ENCODE peak calls at places on chromosomes 4 and X, in ten cellular contexts. S is retinal pigment epithelial cell, E is GM23338, L is psoas muscle, V is K562, Q is endothelial cell of umbilical vein, T is mucosa of descending colon, D is Caco-2, W is tibial artery, F is cardiac fibroblast. O is an unnamed sample.

GRCh38 chrX:49278081-49278480 is 8.5 kb downstream of the PPP1R3F start:
- DNase-seq in S (no peak), E (no peak), L (no peak), V (no peak), Q (no peak), T (no peak), D (no peak), W (no peak), F (no peak), O (no peak)

GRCh38 chrX:40177489-40177888 is 79.7 kb upstream of the BCOR start:
- DNase-seq in S (no peak), E (no peak), L (no peak), V (no peak), Q (no peak), T (no peak), D (no peak), W (no peak), F (no peak), O (no peak)

GRCh38 chrX:56503941-56504673 is 59.3 kb upstream of the UBQLN2 start:
- DNase-seq in S (no peak), E (peak; percentile 3), L (no peak), V (no peak), Q (no peak), T (no peak), D (no peak), W (no peak), F (no peak), O (no peak)

GRCh38 chrX:24396930-24397277 is 36.5 kb downstream of the SUPT20HL1 start:
- DNase-seq in S (no peak), E (no peak), L (no peak), V (no peak), Q (no peak), T (no peak), D (no peak), W (no peak), F (no peak), O (no peak)

GRCh38 chr4:52824603-52825310 is 37.4 kb upstream of the RASL11B start:
- DNase-seq in S (peak; percentile 91), E (no peak), L (no peak), V (no peak), Q (no peak), T (no peak), D (peak; percentile 72), W (no peak), F (peak; percentile 83), O (no peak)

GRCh38 chr4:85488416-85488815 is 13.5 kb downstream of the ARHGAP24 start:
- DNase-seq in S (no peak), E (no peak), L (no peak), V (no peak), Q (no peak), T (no peak), D (no peak), W (no peak), F (no peak), O (no peak)

GRCh38 chrX:39855748-39856129 is 242.0 kb downstream of the BCOR start:
- DNase-seq in S (no peak), E (peak; percentile 65), L (no peak), V (peak; percentile 78), Q (peak; percentile 24), T (peak; percentile 43), D (no peak), W (no peak), F (peak; percentile 16), O (no peak)

GRCh38 chr4:77917075-77917474 is 54.4 kb downstream of the MRPL1 start:
- DNase-seq in S (no peak), E (no peak), L (no peak), V (no peak), Q (no peak), T (no peak), D (no peak), W (no peak), F (no peak), O (no peak)

GRCh38 chrX:49111846-49112245 is 11.7 kb downstream of the GPKOW start:
- DNase-seq in S (no peak), E (no peak), L (no peak), V (no peak), Q (no peak), T (no peak), D (no peak), W (no peak), F (no peak), O (no peak)

GRCh38 chrX:132443736-132444135 is 45.1 kb downstream of the MBNL3 start:
- DNase-seq in S (no peak), E (no peak), L (no peak), V (no peak), Q (no peak), T (no peak), D (no peak), W (no peak), F (peak; percentile 9), O (no peak)

GRCh38 chr4:155787113-155787710 is 28.4 kb downstream of the GUCY1B1 start:
- DNase-seq in S (no peak), E (peak; percentile 77), L (no peak), V (peak; percentile 5), Q (peak; percentile 75), T (no peak), D (no peak), W (no peak), F (peak; percentile 79), O (no peak)

GRCh38 chr4:120691536-120691935 is 231.0 kb downstream of the PRDM5 start:
- DNase-seq in S (no peak), E (no peak), L (no peak), V (no peak), Q (no peak), T (no peak), D (no peak), W (no peak), F (peak; percentile 49), O (no peak)

DNA sequence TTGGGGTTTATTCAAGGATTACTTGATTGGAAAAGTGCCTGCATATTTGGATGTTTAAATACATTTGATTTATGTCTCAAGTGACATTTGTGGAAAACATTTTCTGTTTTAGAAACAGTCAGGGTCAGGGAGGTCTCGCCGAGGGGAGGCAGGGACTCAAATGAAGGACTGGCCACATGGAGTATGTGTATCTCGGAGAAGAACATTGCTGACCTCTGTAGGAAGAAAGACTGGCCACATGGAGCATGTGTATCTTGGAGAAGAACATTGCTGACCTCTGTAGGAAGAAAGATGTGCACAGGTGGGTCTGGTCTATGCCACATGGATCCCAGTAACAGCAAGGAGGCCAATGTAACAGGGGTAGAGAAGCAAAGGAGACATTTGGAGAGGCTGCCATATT is 233.6 kb downstream of the TRIML1 start:
- DNase-seq in S (no peak), E (no peak), L (no peak), V (peak; percentile 11), Q (no peak), T (no peak), D (peak; percentile 90), W (no peak), F (peak; percentile 32), O (no peak)
- TF ChIP-seq CTCF in S (no peak), E (peak; percentile 51), L (peak; percentile 21), V (peak; percentile 32), Q (no peak), T (no peak), D (peak; percentile 69), W (peak; percentile 26), F (peak; percentile 23), O (peak; percentile 55)

DNA sequence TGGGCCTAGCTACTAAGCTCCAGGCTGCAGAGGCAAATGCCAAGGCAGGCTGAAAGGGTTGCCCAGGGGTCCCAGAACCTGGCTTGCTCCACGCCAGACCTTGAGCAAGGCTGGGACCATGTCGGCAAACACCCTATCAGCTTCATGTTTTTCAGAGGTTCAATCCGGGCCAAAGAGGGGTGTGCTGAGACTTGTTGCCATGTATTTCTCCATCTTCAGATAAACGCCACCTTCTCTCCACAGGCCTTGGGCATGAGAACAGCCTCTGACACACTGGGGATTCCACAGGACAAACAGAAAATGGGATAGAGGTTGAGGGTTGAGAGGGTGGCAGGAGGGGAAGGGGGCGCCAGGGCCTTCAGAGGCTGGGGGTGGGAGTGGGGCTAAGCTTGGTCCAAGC is 8.6 kb downstream of the PJA1 start:
- DNase-seq in S (no peak), E (no peak), L (no peak), V (no peak), Q (no peak), T (no peak), D (no peak), W (no peak), F (no peak), O (peak; percentile 21)
- TF ChIP-seq CTCF in S (no peak), E (no peak), L (no peak), V (no peak), Q (no peak), T (no peak), D (no peak), W (no peak), F (no peak), O (no peak)

GRCh38 chrX:129934952-129935351 is 29.0 kb downstream of the UTP14A start:
- DNase-seq in S (no peak), E (no peak), L (no peak), V (no peak), Q (no peak), T (no peak), D (no peak), W (no peak), F (no peak), O (no peak)

GRCh38 chrX:129934461-129934860 is 28.5 kb downstream of the UTP14A start:
- DNase-seq in S (no peak), E (no peak), L (no peak), V (no peak), Q (no peak), T (no peak), D (no peak), W (no peak), F (no peak), O (no peak)

GRCh38 chrX:129939986-129940385 is 34.0 kb downstream of the UTP14A start:
- DNase-seq in S (no peak), E (peak; percentile 43), L (peak; percentile 60), V (no peak), Q (no peak), T (no peak), D (no peak), W (no peak), F (peak; percentile 8), O (no peak)

GRCh38 chrX:129940721-129941120 is 34.8 kb downstream of the UTP14A start:
- DNase-seq in S (no peak), E (no peak), L (no peak), V (no peak), Q (no peak), T (no peak), D (no peak), W (no peak), F (no peak), O (no peak)

GRCh38 chrX:129938081-129938480 is 32.1 kb downstream of the UTP14A start:
- DNase-seq in S (no peak), E (peak; percentile 22), L (no peak), V (no peak), Q (no peak), T (no peak), D (no peak), W (no peak), F (no peak), O (no peak)
- TF ChIP-seq CTCF in S (no peak), E (no peak), L (no peak), V (no peak), Q (no peak), T (no peak), D (no peak), W (no peak), F (no peak), O (no peak)

DNA sequence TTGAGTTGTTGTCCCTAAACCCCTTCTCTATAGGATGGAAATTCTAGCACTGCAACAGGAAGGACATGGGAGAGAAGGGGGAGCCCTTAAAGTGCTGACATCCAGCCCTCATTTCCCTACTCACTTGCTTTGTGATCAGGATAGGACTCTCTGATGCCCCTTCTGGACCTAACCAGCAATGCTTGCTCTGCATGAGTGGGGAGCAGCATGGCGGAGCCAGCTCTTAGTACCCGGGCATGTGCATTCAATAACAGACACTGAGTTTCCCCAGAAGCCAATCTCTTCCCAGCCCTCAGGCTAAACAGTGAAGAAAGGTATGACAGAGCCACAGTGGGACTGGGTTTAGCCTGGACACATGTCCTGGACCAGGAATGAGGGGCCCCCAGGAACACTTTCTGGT is 14.0 kb downstream of the SOD3 start:
- DNase-seq in S (no peak), E (peak; percentile 74), L (no peak), V (peak; percentile 18), Q (no peak), T (no peak), D (no peak), W (no peak), F (no peak), O (no peak)
- TF ChIP-seq CTCF in S (peak; percentile 35), E (peak; percentile 56), L (no peak), V (peak; percentile 39), Q (peak; percentile 12), T (no peak), D (no peak), W (no peak), F (no peak), O (no peak)